ENCODE peak calls at places on chromosomes 5 and 9, in nine cellular contexts. V is effector memory CD4-positive, alpha-beta T cell; E is WTC11; H is activated CD4-positive, alpha-beta T cell treated with anti-CD3 and anti-CD28 coated beads, Interleukin-2, amount 50 U/mL, for 1 hour; O is germinal center; W is HS-5; T is endothelial cell; G is kidney; U is tibial artery. Q is an unnamed sample.

GRCh38 chr5:15474143-15474719 is 25.7 kb upstream of the FBXL7 start:
- DNase-seq in V (no peak), E (no peak), H (no peak), O (no peak), W (no peak), T (no peak), G (no peak), U (no peak), Q (no peak)

GRCh38 chr5:39100851-39101396 is 26.7 kb upstream of the RICTOR start:
- DNase-seq in V (no peak), E (no peak), H (no peak), O (no peak), W (peak; percentile 99), T (no peak), G (no peak), U (no peak), Q (no peak)

GRCh38 chr5:136047858-136048257 is 19.1 kb downstream of the TGFBI start:
- DNase-seq in V (no peak), E (no peak), H (no peak), O (no peak), W (no peak), T (no peak), G (no peak), U (peak; percentile 72), Q (no peak)

GRCh38 chr5:10563132-10563939 is 534 bp upstream of the ANKRD33B start:
- DNase-seq in V (peak; percentile 29), E (peak; percentile 65), H (peak; percentile 29), O (peak; percentile 69), W (no peak), T (peak; percentile 20), G (peak; percentile 84), U (peak; percentile 72), Q (peak; percentile 67)

GRCh38 chr9:113372059-113372458 is 4.7 kb downstream of the HDHD3 start:
- DNase-seq in V (no peak), E (no peak), H (no peak), O (no peak), W (no peak), T (no peak), G (no peak), U (no peak), Q (no peak)

GRCh38 chr9:136679431-136679941 is 7.8 kb downstream of the AGPAT2 start:
- DNase-seq in V (no peak), E (no peak), H (no peak), O (no peak), W (no peak), T (no peak), G (no peak), U (peak; percentile 81), Q (no peak)

GRCh38 chr9:77218612-77219011 is 41.3 kb downstream of the VPS13A start:
- DNase-seq in V (no peak), E (no peak), H (no peak), O (no peak), W (peak; percentile 51), T (no peak), G (no peak), U (no peak), Q (no peak)

GRCh38 chr5:124661317-124662141 is 84.9 kb downstream of the ZNF608 start:
- DNase-seq in V (no peak), E (no peak), H (no peak), O (no peak), W (peak; percentile 72), T (no peak), G (no peak), U (no peak), Q (peak; percentile 87)

GRCh38 chr9:114657705-114658104 is at the start of gene TEX53:
- DNase-seq in V (no peak), E (no peak), H (no peak), O (no peak), W (no peak), T (no peak), G (no peak), U (no peak), Q (no peak)

GRCh38 chr5:56460681-56461191 is 227.6 kb upstream of the ANKRD55 start:
- DNase-seq in V (no peak), E (no peak), H (no peak), O (no peak), W (no peak), T (no peak), G (no peak), U (no peak), Q (no peak)

GRCh38 chr5:111602817-111603445 is 90.6 kb upstream of the STARD4 start:
- DNase-seq in V (no peak), E (no peak), H (no peak), O (no peak), W (no peak), T (no peak), G (no peak), U (no peak), Q (no peak)

GRCh38 chr9:86407022-86407421 is 52.8 kb upstream of the TUT7 start:
- DNase-seq in V (no peak), E (no peak), H (no peak), O (no peak), W (no peak), T (no peak), G (no peak), U (no peak), Q (no peak)

GRCh38 chr9:132151118-132151517 is 10.7 kb upstream of the NTNG2 start:
- DNase-seq in V (no peak), E (no peak), H (no peak), O (no peak), W (no peak), T (no peak), G (no peak), U (no peak), Q (no peak)

GRCh38 chr9:130448771-130449170 is 4.0 kb downstream of the ASS1 start:
- DNase-seq in V (no peak), E (no peak), H (no peak), O (no peak), W (no peak), T (no peak), G (no peak), U (no peak), Q (no peak)

GRCh38 chr5:146474040-146474439 is 26.9 kb downstream of the TCERG1 start:
- DNase-seq in V (no peak), E (no peak), H (no peak), O (no peak), W (no peak), T (no peak), G (no peak), U (no peak), Q (no peak)

GRCh38 chr9:22452415-22453010 is 5.9 kb downstream of the DMRTA1 start:
- DNase-seq in V (no peak), E (peak; percentile 39), H (peak; percentile 38), O (no peak), W (peak; percentile 26), T (peak; percentile 48), G (no peak), U (no peak), Q (peak; percentile 14)

GRCh38 chr5:98042521-98042920 is 730.9 kb upstream of the RGMB start:
- DNase-seq in V (no peak), E (no peak), H (no peak), O (no peak), W (no peak), T (no peak), G (no peak), U (no peak), Q (no peak)

GRCh38 chr5:178435321-178436238 is 154.6 kb downstream of the COL23A1 start:
- DNase-seq in V (no peak), E (no peak), H (no peak), O (no peak), W (no peak), T (no peak), G (no peak), U (no peak), Q (peak; percentile 17)

GRCh38 chr5:13866792-13867191 is 77.7 kb downstream of the DNAH5 start:
- DNase-seq in V (no peak), E (peak; percentile 62), H (no peak), O (no peak), W (peak; percentile 15), T (peak; percentile 71), G (no peak), U (no peak), Q (no peak)

GRCh38 chr5:117888688-117889087 is 1099.7 kb downstream of the DTWD2 start:
- DNase-seq in V (no peak), E (no peak), H (no peak), O (no peak), W (no peak), T (no peak), G (no peak), U (no peak), Q (no peak)

GRCh38 chr5:133232011-133232410 is 180.2 kb downstream of the HSPA4 start:
- DNase-seq in V (no peak), E (no peak), H (no peak), O (no peak), W (no peak), T (no peak), G (no peak), U (no peak), Q (no peak)

GRCh38 chr9:15295761-15296405 is 11.1 kb downstream of the TTC39B start:
- DNase-seq in V (no peak), E (no peak), H (no peak), O (no peak), W (peak; percentile 67), T (no peak), G (no peak), U (no peak), Q (peak; percentile 25)

GRCh38 chr5:1889321-1890065 is 6.8 kb upstream of the IRX4 start:
- DNase-seq in V (no peak), E (no peak), H (no peak), O (no peak), W (no peak), T (no peak), G (no peak), U (no peak), Q (no peak)

GRCh38 chr5:132557425-132557805 is 638 bp downstream of the RAD50 start:
- DNase-seq in V (no peak), E (peak; percentile 33), H (peak; percentile 7), O (peak; percentile 24), W (peak; percentile 10), T (peak; percentile 10), G (no peak), U (no peak), Q (no peak)

GRCh38 chr5:10124287-10124686 is 125.4 kb downstream of the ATPSCKMT start:
- DNase-seq in V (no peak), E (no peak), H (no peak), O (no peak), W (no peak), T (no peak), G (no peak), U (no peak), Q (no peak)

GRCh38 chr9:7121055-7121454 is 363.3 kb downstream of the KDM4C start:
- DNase-seq in V (no peak), E (no peak), H (no peak), O (no peak), W (no peak), T (no peak), G (no peak), U (no peak), Q (no peak)

GRCh38 chr5:91456928-91457571 is 73.9 kb upstream of the ARRDC3 start:
- DNase-seq in V (no peak), E (no peak), H (no peak), O (no peak), W (no peak), T (no peak), G (no peak), U (no peak), Q (no peak)

GRCh38 chr5:41650131-41650530 is 139.7 kb upstream of the PLCXD3 start:
- DNase-seq in V (no peak), E (no peak), H (no peak), O (no peak), W (no peak), T (no peak), G (peak; percentile 37), U (no peak), Q (no peak)

GRCh38 chr9:4349841-4350418 is 50.1 kb upstream of the GLIS3 start:
- DNase-seq in V (no peak), E (no peak), H (no peak), O (no peak), W (no peak), T (no peak), G (no peak), U (no peak), Q (no peak)

GRCh38 chr5:7753596-7753995 is 97.3 kb downstream of the CFAP90 start:
- DNase-seq in V (no peak), E (no peak), H (no peak), O (no peak), W (no peak), T (no peak), G (no peak), U (no peak), Q (no peak)

GRCh38 chr5:58064799-58065198 is 395.1 kb downstream of the PLK2 start:
- DNase-seq in V (no peak), E (no peak), H (no peak), O (no peak), W (peak; percentile 40), T (no peak), G (no peak), U (no peak), Q (no peak)